ENCODE peak calls at places on chromosomes 4 and X, in seven cellular contexts. J is GM12878; I is left ventricle myocardium superior; X is stromal cell of bone marrow; S is GDM1; Y is GM12892; K is stimulated activated CD8-positive, alpha-beta memory T cell treated with anti-CD3 and anti-CD28 coated beads, Interleukin-2, amount 100 ng/mL, for 48 hours. N is an unnamed sample.

GRCh38 chr4:169050308-169050707 is 40.3 kb upstream of the CBR4 start:
- DNase-seq in Y (no peak), X (no peak), J (no peak), K (no peak), I (peak; percentile 45), S (no peak), N (no peak)

GRCh38 chr4:127188847-127189246 is 443.9 kb upstream of the INTU start:
- DNase-seq in X (no peak), I (no peak), Y (no peak), J (no peak), K (no peak), S (no peak), N (no peak)

GRCh38 chr4:110620352-110621327 is 2.2 kb downstream of the PITX2 start:
- DNase-seq in X (no peak), S (no peak), I (no peak), J (no peak), Y (no peak), K (no peak), N (no peak)

GRCh38 chr4:2243682-2244380 is 1.9 kb upstream of the HAUS3 start:
- DNase-seq in K (no peak), J (no peak), Y (no peak), I (peak; percentile 53), X (peak; percentile 44), S (peak; percentile 60), N (peak; percentile 58)

GRCh38 chr4:109645874-109646591 is 57.2 kb downstream of the CASP6 start:
- DNase-seq in S (no peak), X (no peak), K (no peak), J (no peak), Y (no peak), I (no peak), N (no peak)

GRCh38 chr4:155568641-155569040 is 98.0 kb upstream of the GUCY1A1 start:
- DNase-seq in Y (no peak), J (no peak), I (no peak), S (no peak), K (no peak), X (no peak), N (no peak)

GRCh38 chr4:53321151-53321987 is 44.5 kb downstream of the SCFD2 start:
- DNase-seq in X (peak; percentile 85), K (no peak), I (no peak), S (no peak), Y (no peak), J (no peak), N (no peak)

GRCh38 chr4:173218411-173219125 is 50.0 kb downstream of the GALNT7 start:
- DNase-seq in I (no peak), S (no peak), Y (no peak), K (no peak), X (peak; percentile 28), J (no peak), N (no peak)

GRCh38 chrX:70508296-70508911 is 63.8 kb downstream of the DLG3 start:
- DNase-seq in S (no peak), I (no peak), Y (no peak), K (no peak), X (no peak), J (no peak), N (no peak)

GRCh38 chrX:15973941-15974340 is 119.3 kb upstream of the AP1S2 start:
- DNase-seq in J (no peak), S (no peak), X (peak; percentile 49), I (peak; percentile 59), Y (no peak), K (no peak), N (no peak)

GRCh38 chrX:123340691-123341090 is 156.6 kb downstream of the GRIA3 start:
- DNase-seq in S (no peak), X (peak; percentile 42), Y (no peak), I (no peak), K (no peak), J (no peak), N (no peak)

GRCh38 chr4:104064650-104065577 is 345.1 kb upstream of the TACR3 start:
- DNase-seq in I (peak; percentile 27), S (no peak), J (peak; percentile 23), Y (no peak), X (no peak), K (no peak), N (peak; percentile 40)

GRCh38 chr4:146852365-146852764 is 93.3 kb downstream of the TTC29 start:
- DNase-seq in Y (no peak), K (no peak), I (no peak), S (no peak), X (no peak), J (no peak), N (no peak)

GRCh38 chr4:105714071-105714521 is 5.5 kb downstream of the GSTCD start:
- DNase-seq in X (no peak), Y (no peak), I (no peak), K (no peak), S (peak; percentile 8), J (no peak), N (no peak)

GRCh38 chr4:80484707-80485106 is 149.2 kb downstream of the CFAP299 start:
- DNase-seq in Y (no peak), S (no peak), K (no peak), J (no peak), I (no peak), X (no peak), N (no peak)

GRCh38 chr4:113674251-113674650 is 87.3 kb downstream of the CAMK2D start:
- DNase-seq in I (no peak), Y (no peak), J (no peak), X (no peak), K (no peak), S (no peak), N (no peak)

GRCh38 chr4:183659919-183660318 is 826 bp downstream of the TRAPPC11 start:
- DNase-seq in J (no peak), K (no peak), I (no peak), X (no peak), Y (no peak), S (no peak), N (no peak)

GRCh38 chrX:74450803-74451449 is 29.6 kb downstream of the SLC16A2 start:
- DNase-seq in J (no peak), S (no peak), I (no peak), K (no peak), Y (no peak), X (peak; percentile 83), N (no peak)